ENCODE peak calls at places on chromosomes 6 and 20, in seven cellular contexts. H is WTC11, O is K562, U is HepG2, M is GM12878, G is H1, D is HEK293T. A is an unnamed sample.

GRCh38 chr6:46026307-46026706 is 10.6 kb upstream of the CLIC5 start:
- DNase-seq in H (no peak), O (no peak), M (no peak), D (no peak), U (no peak), G (no peak), A (no peak)

GRCh38 chr20:13817342-13817741 is 32.5 kb downstream of the NDUFAF5 start:
- DNase-seq in G (no peak), M (no peak), D (no peak), U (no peak), O (no peak), H (no peak), A (no peak)

GRCh38 chr6:34200340-34200971 is 36.2 kb upstream of the HMGA1 start:
- DNase-seq in U (no peak), G (no peak), H (no peak), M (no peak), D (no peak), O (peak), A (no peak)

GRCh38 chr6:70241991-70242420 is 60.9 kb downstream of the COL9A1 start:
- DNase-seq in G (no peak), D (peak), U (peak), M (no peak), O (peak), H (no peak), A (no peak)

GRCh38 chr20:36145877-36146707 is 8.4 kb upstream of the EPB41L1 start:
- DNase-seq in G (no peak), H (no peak), D (no peak), O (no peak), U (no peak), M (no peak), A (no peak)

GRCh38 chr6:156857573-156857972 is 80.4 kb downstream of the ARID1B start:
- DNase-seq in H (no peak), G (no peak), O (no peak), U (no peak), M (no peak), D (no peak), A (no peak)

GRCh38 chr20:17570347-17571152 is 675 bp downstream of the DSTN start:
- DNase-seq in H (peak), M (no peak), O (peak), D (peak), G (no peak), U (peak), A (peak)

GRCh38 chr6:30591008-30591407 is 19.8 kb downstream of the ABCF1 start:
- DNase-seq in D (no peak), M (no peak), O (peak), U (no peak), H (no peak), G (no peak), A (no peak)

GRCh38 chr6:12289655-12290489 is at the start of gene EDN1:
- DNase-seq in M (peak), D (peak), G (peak), U (peak), O (peak), H (peak), A (peak)

GRCh38 chr20:5657190-5657872 is 92.9 kb upstream of the SHLD1 start:
- DNase-seq in D (no peak), G (no peak), O (no peak), M (no peak), U (peak), H (no peak), A (no peak)

GRCh38 chr6:32073613-32074012 is 35.4 kb downstream of the CYP21A2 start:
- DNase-seq in M (no peak), H (no peak), D (no peak), O (no peak), G (no peak), U (no peak), A (no peak)

GRCh38 chr6:125586074-125586473 is 163.4 kb upstream of the HEY2 start:
- DNase-seq in M (no peak), G (no peak), D (no peak), U (no peak), O (no peak), H (no peak), A (no peak)

GRCh38 chr6:92701425-92702096 is 717.8 kb downstream of the EPHA7 start:
- DNase-seq in U (no peak), O (no peak), H (peak), G (no peak), M (no peak), D (no peak), A (no peak)

GRCh38 chr6:80938131-80938530 is 814.4 kb downstream of the TENT5A start:
- DNase-seq in U (no peak), O (no peak), G (no peak), M (no peak), D (no peak), H (no peak), A (no peak)

GRCh38 chr6:142322066-142322465 is 20.3 kb downstream of the ADGRG6 start:
- DNase-seq in O (no peak), M (no peak), G (no peak), D (no peak), U (no peak), H (no peak), A (no peak)

GRCh38 chr6:158772851-158773371 is 46.3 kb downstream of the EZR start:
- DNase-seq in G (no peak), M (no peak), D (no peak), H (no peak), O (no peak), U (no peak), A (no peak)

GRCh38 chr6:116220172-116220571 is 33.7 kb downstream of the TSPYL4 start:
- DNase-seq in O (no peak), G (no peak), M (no peak), D (no peak), U (no peak), H (no peak), A (no peak)

GRCh38 chr20:19840111-19840705 is 82.2 kb downstream of the RIN2 start:
- DNase-seq in H (no peak), G (no peak), M (no peak), O (no peak), D (no peak), U (no peak), A (no peak)

GRCh38 chr20:58309607-58310290 is at the start of gene RAB22A:
- DNase-seq in U (peak), H (peak), O (peak), D (peak), G (no peak), M (no peak), A (peak)

GRCh38 chr6:134826889-134827737 is 122.8 kb downstream of the ALDH8A1 start:
- DNase-seq in U (no peak), G (no peak), O (no peak), D (no peak), M (no peak), H (no peak), A (no peak)

GRCh38 chr20:62705626-62706025 is 3.0 kb upstream of the NTSR1 start:
- DNase-seq in D (no peak), H (no peak), G (no peak), U (no peak), M (no peak), O (no peak), A (no peak)

GRCh38 chr20:23870461-23870860 is 9.1 kb downstream of the CST5 start:
- DNase-seq in G (no peak), O (no peak), U (no peak), D (no peak), H (no peak), M (no peak), A (no peak)

GRCh38 chr6:129889580-129889979 is 28.5 kb upstream of the TMEM244 start:
- DNase-seq in U (no peak), O (no peak), G (no peak), D (no peak), M (no peak), H (no peak), A (no peak)

GRCh38 chr20:41619360-41620115 is 1.4 kb upstream of the CHD6 start:
- DNase-seq in O (no peak), H (no peak), D (no peak), G (no peak), U (no peak), M (no peak), A (no peak)

GRCh38 chr20:19338960-19339359 is 126.5 kb downstream of the SLC24A3 start:
- DNase-seq in U (no peak), D (no peak), M (no peak), H (no peak), G (no peak), O (no peak), A (no peak)

GRCh38 chr6:118668761-118669411 is 17.5 kb upstream of the CEP85L start:
- DNase-seq in M (no peak), O (no peak), G (no peak), U (no peak), H (no peak), D (no peak), A (no peak)

GRCh38 chr6:75154973-75155372 is 50.9 kb downstream of the COL12A1 start:
- DNase-seq in M (no peak), U (no peak), D (no peak), H (no peak), G (no peak), O (no peak), A (no peak)

GRCh38 chr6:18415671-18416340 is 28.7 kb downstream of the RNF144B start:
- DNase-seq in G (no peak), D (no peak), O (no peak), U (no peak), H (no peak), M (no peak), A (no peak)

GRCh38 chr20:53907968-53908751 is 162.2 kb downstream of the BCAS1 start:
- DNase-seq in G (no peak), M (no peak), D (no peak), U (no peak), O (no peak), H (no peak), A (no peak)

GRCh38 chr6:56714273-56714672 is 71.6 kb upstream of the DST start:
- DNase-seq in O (no peak), D (no peak), M (no peak), H (no peak), U (no peak), G (no peak), A (no peak)

GRCh38 chr20:48679603-48680002 is 148.2 kb downstream of the PREX1 start:
- DNase-seq in M (no peak), G (no peak), U (no peak), D (peak), H (peak), O (peak), A (peak)

GRCh38 chr6:138597336-138597735 is 98.0 kb upstream of the NHSL1 start:
- DNase-seq in M (no peak), O (no peak), G (no peak), H (no peak), U (no peak), D (no peak), A (no peak)

GRCh38 chr6:108946695-108947094 is 98.5 kb downstream of the ARMC2 start:
- DNase-seq in H (no peak), M (no peak), D (no peak), O (no peak), G (no peak), U (no peak), A (no peak)
- TF ChIP-seq SP1 in H (no peak), M (no peak), D (no peak), O (no peak), G (no peak), U (no peak), A (no peak)

DNA sequence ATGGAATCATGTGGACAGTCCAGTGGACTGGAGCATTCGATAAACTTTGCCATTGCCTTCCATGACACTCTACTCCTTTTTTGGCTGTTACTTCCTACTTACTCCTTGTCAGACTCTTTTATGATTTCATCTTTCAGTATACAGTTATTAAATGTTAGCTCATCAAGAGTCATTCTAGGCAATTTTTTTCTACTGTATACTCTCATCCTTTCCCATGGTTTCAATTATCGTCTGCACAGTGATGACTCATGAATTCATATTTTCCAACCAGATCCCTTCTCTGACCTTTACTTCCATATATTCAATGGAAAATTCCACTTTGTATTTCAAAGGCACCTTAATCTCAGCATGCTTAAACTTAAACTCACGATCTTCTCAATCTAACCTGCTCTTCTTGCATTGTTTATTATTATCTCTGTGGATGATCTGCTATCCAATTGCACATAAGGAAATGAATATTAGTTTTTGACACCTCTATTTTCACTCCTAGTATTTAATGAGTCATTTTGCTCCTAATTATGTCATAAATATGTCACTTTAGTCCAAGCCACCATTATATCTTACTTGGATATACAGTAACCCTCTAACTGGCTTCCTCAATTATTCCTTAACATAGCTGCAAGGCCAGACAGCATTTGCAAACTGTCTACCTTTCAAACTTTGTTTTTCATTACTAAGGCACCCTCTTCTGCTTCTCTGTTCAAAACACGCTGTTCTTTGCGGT is 427.5 kb downstream of the PHF3 start:
- DNase-seq in D (no peak), U (no peak), O (no peak), G (no peak), M (no peak), H (no peak), A (no peak)
- TF ChIP-seq SP1 in D (no peak), U (no peak), O (no peak), G (no peak), M (no peak), H (no peak), A (no peak)

DNA sequence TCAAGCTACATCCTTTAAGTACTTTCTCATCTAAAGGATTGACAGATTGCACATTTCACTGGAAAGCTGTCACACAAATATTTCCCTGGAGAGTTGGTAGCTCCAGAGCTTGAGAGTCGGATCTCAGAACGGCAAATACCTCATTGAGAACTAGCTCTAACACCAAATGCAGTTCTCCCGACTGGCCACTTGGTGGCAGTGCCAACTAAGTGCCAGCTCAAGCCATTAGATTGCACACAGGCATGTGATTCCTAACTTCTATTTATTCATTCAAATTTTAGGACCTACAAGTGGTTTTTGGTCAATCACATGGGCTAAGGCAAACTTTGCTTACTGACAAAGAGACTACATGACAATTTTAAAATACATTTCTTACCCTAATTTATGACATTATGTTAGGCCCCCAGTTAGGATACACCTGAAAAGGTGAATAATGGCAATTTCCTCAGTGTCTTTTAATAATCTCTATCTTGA is 7.9 kb upstream of the MCHR2 start:
- DNase-seq in U (peak), H (peak), D (peak), G (no peak), O (peak), M (no peak), A (peak)
- TF ChIP-seq SP1 in U (no peak), H (no peak), D (no peak), G (no peak), O (no peak), M (no peak), A (no peak)

DNA sequence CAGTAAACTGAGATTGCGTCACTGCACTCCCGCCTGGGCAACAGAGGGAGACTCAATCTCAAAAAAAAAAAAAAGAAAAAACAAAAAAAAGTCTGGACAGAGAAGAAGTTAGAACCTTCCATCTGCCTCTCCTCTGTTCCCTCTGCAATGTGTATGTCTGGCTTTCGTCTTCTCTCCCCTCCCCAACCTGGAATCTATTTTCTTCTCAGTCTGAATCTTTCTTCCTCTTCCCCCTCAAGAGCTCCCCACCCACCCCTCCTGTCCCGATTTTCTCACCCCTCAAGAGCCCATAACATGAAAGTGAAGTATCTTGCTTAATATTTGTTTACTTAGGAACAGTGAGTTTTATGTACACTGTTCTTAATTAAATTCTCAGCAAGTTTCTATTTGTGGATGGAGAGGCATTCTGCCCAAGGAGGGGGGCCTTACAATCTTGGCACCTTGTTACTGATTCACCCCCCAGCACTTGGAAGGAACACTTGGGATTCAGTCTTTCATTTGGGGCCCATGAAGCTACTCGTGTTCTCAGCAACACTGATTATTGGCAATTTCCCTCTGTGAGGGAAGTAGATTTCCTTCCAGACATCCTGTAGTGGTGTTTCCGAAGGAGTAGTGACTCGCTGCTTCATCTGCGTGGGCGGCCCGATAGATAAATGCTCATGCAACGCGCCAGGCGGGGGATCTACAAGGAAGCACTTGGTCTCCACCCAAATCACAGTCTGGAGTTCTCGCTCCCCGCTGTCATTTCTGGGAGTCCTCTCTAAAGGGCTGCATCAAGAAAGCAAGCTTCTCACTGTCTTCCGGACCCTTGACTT is 69.2 kb upstream of the SRSF6 start:
- DNase-seq in O (no peak), U (no peak), D (no peak), G (no peak), M (no peak), H (no peak), A (no peak)
- TF ChIP-seq SP1 in O (no peak), U (no peak), D (no peak), G (no peak), M (no peak), H (no peak), A (no peak)

GRCh38 chr20:56517211-56517610 is 7.3 kb upstream of the FAM209A start:
- DNase-seq in O (no peak), G (no peak), U (no peak), M (no peak), D (no peak), H (no peak), A (no peak)

GRCh38 chr20:56517641-56518040 is 6.9 kb upstream of the FAM209A start:
- DNase-seq in M (no peak), H (no peak), O (no peak), G (no peak), D (no peak), U (no peak), A (no peak)

GRCh38 chr20:56518999-56519398 is 5.5 kb upstream of the FAM209A start:
- DNase-seq in G (no peak), U (no peak), M (no peak), O (no peak), H (no peak), D (no peak), A (no peak)

GRCh38 chr20:56519551-56519950 is 5.0 kb upstream of the FAM209A start:
- DNase-seq in H (no peak), M (no peak), G (no peak), O (no peak), U (no peak), D (no peak), A (no peak)

GRCh38 chr20:56518126-56518525 is 6.4 kb upstream of the FAM209A start:
- DNase-seq in G (no peak), M (no peak), O (no peak), U (no peak), H (no peak), D (no peak), A (no peak)
- TF ChIP-seq SP1 in G (no peak), M (no peak), O (no peak), U (no peak), H (no peak), D (no peak), A (no peak)

GRCh38 chr6:492178-492577 is 100.6 kb downstream of the IRF4 start:
- DNase-seq in O (no peak), H (no peak), G (no peak), M (no peak), D (no peak), U (no peak), A (no peak)

GRCh38 chr6:496649-497048 is 105.1 kb downstream of the IRF4 start:
- DNase-seq in M (no peak), U (no peak), D (no peak), O (no peak), G (no peak), H (no peak), A (no peak)

GRCh38 chr6:492816-493414 is 101.4 kb downstream of the IRF4 start:
- DNase-seq in D (no peak), O (no peak), M (no peak), H (no peak), U (no peak), G (no peak), A (no peak)

GRCh38 chr6:493840-494239 is 102.3 kb downstream of the IRF4 start:
- DNase-seq in H (no peak), G (no peak), U (no peak), M (no peak), D (no peak), O (no peak), A (no peak)

GRCh38 chr6:494394-494793 is 102.8 kb downstream of the IRF4 start:
- DNase-seq in D (no peak), U (no peak), M (no peak), O (no peak), G (no peak), H (no peak), A (no peak)
- TF ChIP-seq SP1 in D (no peak), U (no peak), M (no peak), O (no peak), G (no peak), H (no peak), A (no peak)